ENCODE peak calls at places on chromosomes 6 and 20, in seven cellular contexts. I is choroid plexus epithelial cell, Q is aorta, D is fibroblast of lung, Z is SK-N-MC, J is heart right ventricle, V is foreskin fibroblast. A is an unnamed sample.
A peak's percentile ranks its signal among the peaks of the same experiment; 100 is the strongest.

GRCh38 chr6:111642463-111643158 is 36.9 kb upstream of the TRAF3IP2 start:
- DNase-seq in Z (no peak), V (no peak), J (peak; percentile 52), I (peak; percentile 84), D (peak; percentile 84), Q (peak; percentile 73), A (peak; percentile 27)

GRCh38 chr20:17710379-17711305 is 10.9 kb downstream of the BANF2 start:
- DNase-seq in V (no peak), Q (no peak), I (peak; percentile 20), J (no peak), Z (no peak), D (peak; percentile 36), A (no peak)

GRCh38 chr6:158050107-158050735 is 68.6 kb downstream of the SYNJ2 start:
- DNase-seq in J (no peak), V (no peak), I (no peak), D (no peak), Z (no peak), Q (peak; percentile 43), A (no peak)

GRCh38 chr6:26159417-26160273 is 72.4 kb downstream of the HFE start:
- DNase-seq in D (peak; percentile 32), Z (no peak), V (no peak), Q (no peak), J (no peak), I (peak; percentile 43), A (no peak)

GRCh38 chr6:27672113-27672799 is 199.4 kb upstream of the ZNF184 start:
- DNase-seq in V (peak; percentile 62), Q (no peak), I (peak; percentile 73), J (no peak), Z (no peak), D (peak; percentile 66), A (no peak)

GRCh38 chr6:163756079-163756478 is 341.6 kb downstream of the QKI start:
- DNase-seq in V (no peak), I (peak; percentile 61), D (peak; percentile 9), Q (no peak), Z (no peak), J (no peak), A (no peak)

GRCh38 chr6:79005024-79005423 is 73.0 kb downstream of the PHIP start:
- DNase-seq in I (peak; percentile 13), D (no peak), V (no peak), Q (no peak), Z (no peak), J (no peak), A (no peak)

GRCh38 chr6:100451577-100451976 is 13.1 kb downstream of the SIM1 start:
- DNase-seq in V (no peak), Q (no peak), J (no peak), D (no peak), Z (no peak), I (no peak), A (no peak)

GRCh38 chr6:56842602-56843475 is 112.1 kb upstream of the BEND6 start:
- DNase-seq in Z (no peak), D (peak; percentile 61), J (peak; percentile 57), I (peak; percentile 55), Q (peak; percentile 66), V (no peak), A (no peak)

GRCh38 chr6:9250852-9251251 is 815.5 kb upstream of the SLC35B3 start:
- DNase-seq in V (peak; percentile 8), Q (no peak), J (no peak), D (peak; percentile 42), Z (peak; percentile 20), I (peak; percentile 67), A (no peak)

GRCh38 chr20:34316191-34316814 is 13.1 kb upstream of the AHCY start:
- DNase-seq in Z (no peak), I (peak; percentile 71), D (peak; percentile 46), V (peak; percentile 18), Q (no peak), J (no peak), A (no peak)

GRCh38 chr6:71107935-71108420 is 151.1 kb upstream of the B3GAT2 start:
- DNase-seq in V (peak; percentile 52), I (peak; percentile 90), Q (no peak), J (no peak), D (peak; percentile 74), Z (no peak), A (no peak)

GRCh38 chr6:15148356-15149058 is 97.4 kb upstream of the JARID2 start:
- DNase-seq in Q (no peak), V (peak; percentile 66), D (peak; percentile 87), J (no peak), I (peak; percentile 93), Z (no peak), A (no peak)

DNA sequence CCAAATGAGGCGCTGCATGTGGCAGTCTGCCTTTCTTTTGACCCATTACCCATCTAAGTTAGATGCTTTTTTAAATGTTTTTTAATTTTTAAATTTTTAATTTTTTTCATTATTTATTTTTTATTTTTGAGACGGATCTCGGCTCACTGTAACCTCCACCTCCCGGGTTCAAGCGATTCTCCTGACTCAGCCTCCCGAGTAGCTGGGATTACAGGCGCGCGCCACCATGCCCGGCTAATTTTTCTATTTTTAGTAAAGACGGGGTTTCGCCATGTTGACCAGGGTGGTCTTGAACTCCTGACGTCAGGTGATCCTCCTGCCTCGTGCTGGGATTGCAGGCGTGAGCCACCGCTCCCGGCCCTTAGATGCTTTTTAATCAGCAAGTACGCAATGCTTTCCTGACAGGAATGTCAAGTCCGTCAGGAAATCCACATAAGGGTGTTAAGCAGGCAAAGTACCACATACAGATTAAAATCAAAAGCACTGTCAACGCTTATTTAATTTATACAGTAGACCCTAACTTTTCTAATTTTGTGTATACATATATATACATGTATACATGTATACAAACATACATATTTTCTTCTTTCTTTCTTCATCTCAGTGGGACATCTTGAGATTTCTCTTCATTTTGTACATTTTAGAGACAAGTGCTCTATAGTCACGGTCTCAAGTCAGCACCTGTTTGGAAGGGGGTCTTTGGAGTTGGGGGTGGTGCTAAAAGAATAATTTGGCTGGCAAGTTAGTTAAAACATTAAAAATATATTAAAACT is 1.0 kb upstream of the GSTA4 start:
- DNase-seq in Z (peak; percentile 57), D (peak; percentile 90), V (peak; percentile 85), Q (peak; percentile 57), I (peak; percentile 91), J (peak; percentile 21), A (peak; percentile 68)
- H3K4me3 ChIP-seq in Z (peak overlapping the region; percentile 91), D (peak overlapping the region; percentile 36), V (peak overlapping the region; percentile 19), Q (no peak overlapping the region), I (peak overlapping the region; percentile 23), J (peak overlapping the region; percentile 36), A (peak overlapping the region; percentile 43)

GRCh38 chr20:47198996-47199552 is 157.4 kb downstream of the ZMYND8 start:
- DNase-seq in I (no peak), Q (no peak), J (no peak), D (no peak), V (no peak), Z (no peak), A (no peak)

GRCh38 chr20:47195573-47195972 is 160.9 kb downstream of the ZMYND8 start:
- DNase-seq in V (no peak), Q (no peak), J (no peak), I (no peak), D (no peak), Z (no peak), A (no peak)

GRCh38 chr20:47198254-47198671 is 158.2 kb downstream of the ZMYND8 start:
- DNase-seq in V (no peak), J (no peak), D (no peak), Q (no peak), Z (no peak), I (peak; percentile 21), A (no peak)

GRCh38 chr20:47201074-47201730 is 155.3 kb downstream of the ZMYND8 start:
- DNase-seq in J (no peak), Z (no peak), V (no peak), I (no peak), D (no peak), Q (no peak), A (no peak)

GRCh38 chr20:47196091-47197081 is 160.1 kb downstream of the ZMYND8 start:
- DNase-seq in I (peak; percentile 76), Q (peak; percentile 80), J (peak; percentile 73), V (peak; percentile 45), Z (peak; percentile 8), D (peak; percentile 63), A (peak; percentile 49)
- H3K4me3 ChIP-seq in I (no peak overlapping the region), Q (no peak overlapping the region), J (no peak overlapping the region), V (no peak overlapping the region), Z (peak overlapping the region; percentile 41), D (no peak overlapping the region), A (peak overlapping the region; percentile 11)

DNA sequence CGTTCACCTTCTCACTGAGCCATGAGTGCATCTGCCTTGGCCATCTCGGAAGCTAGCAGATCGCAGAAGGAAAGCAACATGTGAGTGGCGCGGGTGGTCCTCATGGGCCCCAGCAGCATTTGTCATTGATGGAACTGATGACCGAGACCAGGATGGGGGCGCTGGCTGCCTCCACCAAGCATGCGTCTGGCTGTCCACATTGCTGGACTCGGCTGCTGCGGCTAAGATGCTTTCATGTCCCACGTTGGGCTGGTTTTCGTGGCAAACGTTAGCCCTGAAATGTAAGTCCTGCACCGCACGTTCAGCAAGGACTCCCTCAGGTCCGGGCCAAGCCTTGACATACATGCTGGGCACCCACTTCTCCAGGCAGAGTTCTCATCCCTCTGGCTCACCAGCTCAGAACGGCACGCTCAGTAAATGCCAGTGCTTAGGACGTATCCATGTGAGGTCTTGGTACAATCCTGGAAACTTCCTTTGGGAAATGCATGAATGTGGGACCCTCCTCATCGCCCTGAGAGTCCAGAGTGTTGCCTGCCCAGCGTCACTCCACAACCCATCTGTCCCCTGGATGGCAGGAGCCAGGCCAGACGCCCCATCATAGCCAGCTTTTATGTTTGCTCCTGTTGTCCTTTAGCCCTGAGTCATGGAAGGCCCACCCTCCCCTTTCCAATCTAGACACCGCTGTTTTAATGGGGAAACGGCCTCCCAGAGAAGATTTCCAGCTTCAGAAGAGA is 8.4 kb downstream of the SLCO4A1 start:
- DNase-seq in V (no peak), D (no peak), I (no peak), Z (no peak), J (no peak), Q (no peak), A (no peak)
- H3K4me3 ChIP-seq in V (no peak overlapping the region), D (no peak overlapping the region), I (no peak overlapping the region), Z (peak overlapping the region; percentile 62), J (no peak overlapping the region), Q (no peak overlapping the region), A (no peak overlapping the region)

DNA sequence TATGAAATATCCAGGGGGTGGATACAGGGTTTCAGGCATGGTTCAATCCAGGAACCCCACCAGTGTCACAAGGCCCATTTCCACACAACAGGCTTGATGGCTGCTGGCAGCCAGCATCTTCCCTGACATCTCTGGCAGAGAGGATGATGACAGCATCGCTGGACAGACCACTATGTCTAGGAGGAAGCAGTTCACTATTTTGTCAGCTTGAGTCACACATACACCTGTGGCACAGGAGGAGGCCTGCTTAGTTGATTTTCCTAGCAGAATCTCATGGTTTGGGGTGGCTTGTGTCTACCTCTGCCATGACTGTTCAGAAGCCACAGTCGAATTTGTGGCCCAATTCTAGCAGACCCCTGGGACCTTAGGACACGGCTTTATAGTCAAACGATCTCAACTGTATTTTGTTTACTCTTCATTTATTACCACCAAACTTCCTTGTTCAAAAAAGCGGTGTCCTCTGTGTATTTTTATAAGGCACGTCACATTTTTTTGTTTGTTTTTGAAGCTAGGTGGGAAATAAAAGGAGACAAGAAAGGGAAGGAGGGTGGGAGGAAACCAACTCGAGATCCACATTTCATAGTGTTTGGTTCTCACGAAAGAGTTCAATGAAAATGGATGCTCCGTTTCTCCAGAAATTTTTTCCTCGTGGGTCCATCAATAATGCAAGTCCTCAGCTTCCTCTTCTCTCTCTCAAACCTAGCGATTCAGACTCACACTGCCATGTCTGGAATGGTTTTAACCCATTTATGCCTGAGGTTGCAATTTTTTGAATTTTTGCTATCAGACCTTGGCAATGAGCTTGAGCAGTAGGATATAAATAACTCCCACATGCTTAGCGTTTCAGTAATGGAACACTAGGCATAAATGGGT is 94.4 kb downstream of the TOX2 start:
- DNase-seq in D (no peak), V (no peak), Q (no peak), Z (no peak), I (no peak), J (no peak), A (no peak)
- H3K4me3 ChIP-seq in D (no peak overlapping the region), V (no peak overlapping the region), Q (no peak overlapping the region), Z (no peak overlapping the region), I (no peak overlapping the region), J (no peak overlapping the region), A (no peak overlapping the region)